ENCODE peak calls at places on chromosome 17, in seven cellular contexts. One of them, this sample, is unnamed.

GRCh38 chr17:50631195-50631907 is 3.3 kb upstream of the ABCC3 start:
- DNase-seq in iris pigment epithelial cell: no peak
- DNase-seq in ACHN: no peak
- DNase-seq in dermis microvascular lymphatic vessel endothelial cell: no peak
- DNase-seq in Daoy: peak
- DNase-seq in bronchial epithelial cell: no peak
- DNase-seq in heart left ventricle: no peak
- DNase-seq in this sample: no peak

GRCh38 chr17:50347087-50347893 is 1.4 kb downstream of the XYLT2 start:
- DNase-seq in iris pigment epithelial cell: no peak
- DNase-seq in ACHN: no peak
- DNase-seq in dermis microvascular lymphatic vessel endothelial cell: no peak
- DNase-seq in Daoy: no peak
- DNase-seq in bronchial epithelial cell: no peak
- DNase-seq in heart left ventricle: no peak
- DNase-seq in this sample: peak

GRCh38 chr17:12489307-12489706 is 176.4 kb upstream of the MYOCD start:
- DNase-seq in iris pigment epithelial cell: no peak
- DNase-seq in ACHN: no peak
- DNase-seq in dermis microvascular lymphatic vessel endothelial cell: no peak
- DNase-seq in Daoy: no peak
- DNase-seq in bronchial epithelial cell: no peak
- DNase-seq in heart left ventricle: no peak
- DNase-seq in this sample: no peak

GRCh38 chr17:74922694-74923537 is at the start of gene USH1G:
- DNase-seq in iris pigment epithelial cell: no peak
- DNase-seq in ACHN: no peak
- DNase-seq in dermis microvascular lymphatic vessel endothelial cell: no peak
- DNase-seq in Daoy: no peak
- DNase-seq in bronchial epithelial cell: no peak
- DNase-seq in heart left ventricle: peak
- DNase-seq in this sample: peak

GRCh38 chr17:77513045-77513444 is 372.3 kb downstream of the SEC14L1 start:
- DNase-seq in iris pigment epithelial cell: no peak
- DNase-seq in ACHN: no peak
- DNase-seq in dermis microvascular lymphatic vessel endothelial cell: no peak
- DNase-seq in Daoy: no peak
- DNase-seq in bronchial epithelial cell: no peak
- DNase-seq in heart left ventricle: no peak
- DNase-seq in this sample: no peak

GRCh38 chr17:73433501-73433900 is 121.7 kb upstream of the CDC42EP4 start:
- DNase-seq in iris pigment epithelial cell: no peak
- DNase-seq in ACHN: no peak
- DNase-seq in dermis microvascular lymphatic vessel endothelial cell: no peak
- DNase-seq in Daoy: no peak
- DNase-seq in bronchial epithelial cell: no peak
- DNase-seq in heart left ventricle: no peak
- DNase-seq in this sample: no peak

GRCh38 chr17:66654341-66654740 is 180.6 kb upstream of the CACNG5 start:
- DNase-seq in iris pigment epithelial cell: peak
- DNase-seq in ACHN: no peak
- DNase-seq in dermis microvascular lymphatic vessel endothelial cell: peak
- DNase-seq in Daoy: no peak
- DNase-seq in bronchial epithelial cell: peak
- DNase-seq in heart left ventricle: no peak
- DNase-seq in this sample: no peak

GRCh38 chr17:80422981-80423380 is 8.0 kb downstream of the ENDOV start:
- DNase-seq in iris pigment epithelial cell: no peak
- DNase-seq in ACHN: no peak
- DNase-seq in dermis microvascular lymphatic vessel endothelial cell: peak
- DNase-seq in Daoy: no peak
- DNase-seq in bronchial epithelial cell: no peak
- DNase-seq in heart left ventricle: no peak
- DNase-seq in this sample: peak

GRCh38 chr17:81665205-81666091 is 957 bp downstream of the OXLD1 start:
- DNase-seq in iris pigment epithelial cell: peak
- DNase-seq in ACHN: peak
- DNase-seq in dermis microvascular lymphatic vessel endothelial cell: peak
- DNase-seq in Daoy: peak
- DNase-seq in bronchial epithelial cell: peak
- DNase-seq in heart left ventricle: no peak
- DNase-seq in this sample: peak

GRCh38 chr17:44223574-44224046 is 4.1 kb upstream of the UBTF start:
- DNase-seq in iris pigment epithelial cell: no peak
- DNase-seq in ACHN: peak
- DNase-seq in dermis microvascular lymphatic vessel endothelial cell: peak
- DNase-seq in Daoy: peak
- DNase-seq in bronchial epithelial cell: peak
- DNase-seq in heart left ventricle: no peak
- DNase-seq in this sample: no peak

GRCh38 chr17:29357821-29358232 is 32.3 kb upstream of the TAOK1 start:
- DNase-seq in iris pigment epithelial cell: peak
- DNase-seq in ACHN: no peak
- DNase-seq in dermis microvascular lymphatic vessel endothelial cell: no peak
- DNase-seq in Daoy: no peak
- DNase-seq in bronchial epithelial cell: peak
- DNase-seq in heart left ventricle: no peak
- DNase-seq in this sample: no peak

This sample was measured in H7.